ENCODE peak calls at places on chromosome 4, in six cellular contexts. C, U, L, A, D and X are unnamed samples.

GRCh38 chr4:56360071-56360470 is 27.2 kb downstream of the AASDH start:
- DNase-seq in A (no peak), L (no peak), U (no peak), D (no peak), C (no peak), X (no peak)

GRCh38 chr4:114005569-114006442 is 26.4 kb upstream of the ARSJ start:
- DNase-seq in L (no peak), U (no peak), A (no peak), D (no peak), C (no peak), X (no peak)

GRCh38 chr4:26862381-26862915 is 1.8 kb downstream of the STIM2 start:
- DNase-seq in U (no peak), C (no peak), A (no peak), L (no peak), D (no peak), X (no peak)

GRCh38 chr4:159764343-159764952 is 661.6 kb downstream of the RAPGEF2 start:
- DNase-seq in U (no peak), D (peak), A (peak), L (peak), C (peak), X (peak)

GRCh38 chr4:1693131-1693896 is 9.2 kb upstream of the FAM53A start:
- DNase-seq in A (peak), D (peak), U (no peak), L (peak), C (peak), X (peak)

GRCh38 chr4:45350438-45350837 is 624.1 kb upstream of the GNPDA2 start:
- DNase-seq in C (no peak), D (no peak), L (no peak), A (no peak), U (peak), X (peak)

GRCh38 chr4:65600656-65601055 is 69.6 kb downstream of the EPHA5 start:
- DNase-seq in D (no peak), L (no peak), A (no peak), U (no peak), C (no peak), X (no peak)

GRCh38 chr4:6252051-6252450 is 17.6 kb upstream of the WFS1 start:
- DNase-seq in A (no peak), L (no peak), C (no peak), D (no peak), U (no peak), X (no peak)

GRCh38 chr4:185344743-185345538 is 50.8 kb downstream of the LRP2BP start:
- DNase-seq in L (no peak), D (no peak), C (no peak), U (peak), A (no peak), X (no peak)

GRCh38 chr4:121705521-121705920 is 8.7 kb upstream of the ANXA5 start:
- DNase-seq in L (no peak), U (no peak), A (no peak), C (no peak), D (no peak), X (no peak)

GRCh38 chr4:141102367-141102766 is 30.9 kb downstream of the RNF150 start:
- DNase-seq in D (no peak), U (no peak), C (peak), A (no peak), L (no peak), X (peak)

GRCh38 chr4:102663073-102663472 is 97.7 kb downstream of the MANBA start:
- DNase-seq in U (no peak), L (no peak), A (no peak), D (no peak), C (no peak), X (no peak)

GRCh38 chr4:126784966-126785580 is 847.7 kb upstream of the INTU start:
- DNase-seq in L (no peak), U (no peak), A (no peak), C (no peak), D (no peak), X (no peak)

GRCh38 chr4:6601661-6602250 is 26.8 kb downstream of the MAN2B2 start:
- DNase-seq in C (no peak), L (no peak), D (no peak), A (no peak), U (no peak), X (no peak)

GRCh38 chr4:100870940-100871772 is 353.3 kb upstream of the EMCN start:
- DNase-seq in D (no peak), U (no peak), C (no peak), L (no peak), A (no peak), X (no peak)

GRCh38 chr4:102390438-102390837 is 45.2 kb upstream of the SLC39A8 start:
- DNase-seq in L (no peak), A (no peak), U (peak), C (no peak), D (no peak), X (no peak)

GRCh38 chr4:74423101-74423500 is 21.8 kb upstream of the AREG start:
- DNase-seq in A (no peak), L (peak), C (no peak), U (no peak), D (no peak), X (no peak)

GRCh38 chr4:67019670-67020069 is 525.6 kb downstream of the CENPC start:
- DNase-seq in C (no peak), A (no peak), U (no peak), D (no peak), L (no peak), X (no peak)

GRCh38 chr4:121088867-121089266 is 16.5 kb upstream of the NDNF start:
- DNase-seq in C (no peak), A (no peak), L (no peak), D (no peak), U (no peak), X (no peak)

GRCh38 chr4:76197971-76198410 is 15.6 kb downstream of the SCARB2 start:
- DNase-seq in L (peak), A (no peak), U (no peak), C (peak), D (no peak), X (no peak)

GRCh38 chr4:128653514-128654420 is 155.7 kb upstream of the JADE1 start:
- DNase-seq in U (no peak), L (no peak), C (no peak), A (no peak), D (no peak), X (no peak)

DNA sequence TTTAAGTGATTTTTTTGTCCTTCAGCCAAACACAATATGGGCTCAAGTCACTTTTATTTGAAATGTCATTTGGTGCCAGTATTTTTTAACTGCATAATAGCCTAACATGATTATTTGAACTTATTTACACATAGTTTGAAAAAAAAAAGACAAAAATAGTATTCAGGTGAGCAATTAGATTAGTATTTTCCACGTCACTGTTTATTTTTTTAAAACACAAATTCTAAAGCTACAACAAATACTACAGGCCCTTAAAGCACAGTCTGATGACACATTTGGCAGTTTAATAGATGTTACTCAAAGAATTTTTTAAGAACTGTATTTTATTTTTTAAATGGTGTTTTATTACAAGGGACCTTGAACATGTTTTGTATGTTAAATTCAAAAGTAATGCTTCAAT is 62.1 kb downstream of the EDNRA start:
- DNase-seq in L (no peak), A (no peak), D (no peak), U (no peak), C (no peak), X (no peak)
- TF ChIP-seq JUND in L (no peak), A (no peak), D (no peak), U (no peak), C (no peak), X (no peak)

DNA sequence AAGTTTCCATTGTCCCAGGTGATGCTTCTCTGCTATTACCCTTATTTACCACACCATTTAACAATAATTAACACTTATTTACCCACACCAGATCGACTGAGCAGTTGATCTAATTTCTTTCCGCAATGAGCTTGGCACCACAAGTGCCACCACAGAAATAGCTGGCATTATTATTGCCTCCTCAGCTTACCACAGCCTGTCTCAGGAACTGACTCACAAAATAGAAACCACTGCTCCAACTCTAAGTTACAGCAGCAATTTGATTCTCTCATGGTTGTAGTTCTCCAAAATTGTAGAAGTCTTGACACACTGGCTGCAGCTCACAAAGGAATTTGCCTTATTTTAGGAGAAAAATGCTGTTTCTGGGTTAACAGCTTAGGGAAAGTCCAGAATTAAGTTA is 22.5 kb downstream of the ZNF721 start:
- DNase-seq in A (no peak), D (no peak), C (no peak), U (no peak), L (no peak), X (no peak)
- TF ChIP-seq JUND in A (no peak), D (no peak), C (no peak), U (no peak), L (no peak), X (no peak)

DNA sequence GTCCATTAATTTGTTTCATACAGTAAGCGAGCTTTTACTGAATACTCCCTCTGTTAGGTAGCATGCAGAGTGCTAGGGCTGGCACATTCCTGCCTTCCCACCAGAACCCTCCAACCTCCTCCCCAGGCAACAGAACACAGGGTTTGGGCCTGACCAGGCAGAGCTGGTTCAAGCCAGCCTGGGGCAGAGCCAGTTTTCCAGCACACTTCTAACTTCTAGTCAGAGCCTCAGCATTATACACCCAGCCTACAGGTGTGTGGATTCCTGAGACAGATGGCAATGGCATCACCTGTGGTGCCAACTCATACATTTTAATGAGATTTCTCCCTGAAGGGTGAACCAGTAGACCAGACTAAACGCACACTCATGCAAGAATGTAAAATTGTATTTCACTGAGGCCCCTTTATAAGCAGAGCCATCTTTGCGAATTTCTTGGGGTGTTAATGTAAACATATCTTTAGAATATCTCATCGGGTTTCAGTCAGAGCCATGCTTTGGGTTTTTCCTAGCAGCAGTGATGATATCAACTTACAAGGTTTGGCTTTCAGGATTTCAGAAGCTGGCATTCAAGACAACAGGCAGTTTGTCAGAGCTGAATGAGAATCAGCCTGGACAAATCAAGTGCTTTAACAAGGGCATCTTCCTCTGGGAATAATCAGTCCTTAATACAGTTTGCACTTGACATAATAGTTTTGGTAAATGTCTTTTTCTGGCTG is 92.0 kb downstream of the GATB start:
- DNase-seq in A (no peak), U (no peak), L (no peak), D (no peak), C (no peak), X (no peak)
- TF ChIP-seq JUND in A (no peak), U (no peak), L (no peak), D (no peak), C (no peak), X (no peak)

GRCh38 chr4:41432219-41432618 is 105.7 kb upstream of the LIMCH1 start:
- DNase-seq in A (no peak), D (no peak), L (no peak), C (no peak), U (no peak), X (no peak)
- TF ChIP-seq JUND in A (no peak), D (no peak), L (no peak), C (no peak), U (no peak), X (no peak)